ENCODE peak calls at places on chromosomes 5 and 9, in six cellular contexts. One of them, this sample, is unnamed.

GRCh38 chr5:58378613-58379385 is 81.1 kb downstream of the PLK2 start:
- DNase-seq in PC-9: no peak
- DNase-seq in GM12864: no peak
- DNase-seq in spleen: no peak
- DNase-seq in left ventricle myocardium inferior: no peak
- DNase-seq in heart right ventricle: no peak
- DNase-seq in this sample: peak

GRCh38 chr9:134258332-134258731 is 67.9 kb upstream of the RXRA start:
- DNase-seq in PC-9: no peak
- DNase-seq in GM12864: no peak
- DNase-seq in spleen: no peak
- DNase-seq in left ventricle myocardium inferior: no peak
- DNase-seq in heart right ventricle: no peak
- DNase-seq in this sample: no peak

GRCh38 chr5:76662521-76662920 is 39.3 kb upstream of the F2RL2 start:
- DNase-seq in PC-9: no peak
- DNase-seq in GM12864: no peak
- DNase-seq in spleen: no peak
- DNase-seq in left ventricle myocardium inferior: no peak
- DNase-seq in heart right ventricle: no peak
- DNase-seq in this sample: no peak

GRCh38 chr9:132728071-132728470 is 57.8 kb downstream of the GTF3C4 start:
- DNase-seq in PC-9: no peak
- DNase-seq in GM12864: no peak
- DNase-seq in spleen: peak
- DNase-seq in left ventricle myocardium inferior: no peak
- DNase-seq in heart right ventricle: no peak
- DNase-seq in this sample: no peak

GRCh38 chr5:57784106-57784505 is 301.5 kb upstream of the ACTBL2 start:
- DNase-seq in PC-9: peak
- DNase-seq in GM12864: no peak
- DNase-seq in spleen: no peak
- DNase-seq in left ventricle myocardium inferior: no peak
- DNase-seq in heart right ventricle: no peak
- DNase-seq in this sample: no peak

GRCh38 chr5:14146725-14147124 is 3.6 kb downstream of the TRIO start:
- DNase-seq in PC-9: no peak
- DNase-seq in GM12864: no peak
- DNase-seq in spleen: no peak
- DNase-seq in left ventricle myocardium inferior: no peak
- DNase-seq in heart right ventricle: no peak
- DNase-seq in this sample: no peak

GRCh38 chr5:18553269-18553668 is 919.0 kb downstream of the TAF11L14 start:
- DNase-seq in PC-9: peak
- DNase-seq in GM12864: no peak
- DNase-seq in spleen: no peak
- DNase-seq in left ventricle myocardium inferior: no peak
- DNase-seq in heart right ventricle: no peak
- DNase-seq in this sample: no peak

GRCh38 chr5:178279723-178280438 is 47.3 kb upstream of the PHYKPL start:
- DNase-seq in PC-9: peak
- DNase-seq in GM12864: no peak
- DNase-seq in spleen: peak
- DNase-seq in left ventricle myocardium inferior: peak
- DNase-seq in heart right ventricle: peak
- DNase-seq in this sample: peak

GRCh38 chr5:97417977-97418376 is 234.9 kb upstream of the RIOK2 start:
- DNase-seq in PC-9: no peak
- DNase-seq in GM12864: no peak
- DNase-seq in spleen: no peak
- DNase-seq in left ventricle myocardium inferior: no peak
- DNase-seq in heart right ventricle: no peak
- DNase-seq in this sample: no peak

GRCh38 chr9:31137151-31137849 is 1247.1 kb upstream of the ACO1 start:
- DNase-seq in PC-9: peak
- DNase-seq in GM12864: no peak
- DNase-seq in spleen: no peak
- DNase-seq in left ventricle myocardium inferior: no peak
- DNase-seq in heart right ventricle: no peak
- DNase-seq in this sample: peak

GRCh38 chr9:116112236-116112635 is 41.4 kb upstream of the PAPPA start:
- DNase-seq in PC-9: no peak
- DNase-seq in GM12864: no peak
- DNase-seq in spleen: no peak
- DNase-seq in left ventricle myocardium inferior: no peak
- DNase-seq in heart right ventricle: no peak
- DNase-seq in this sample: peak

DNA sequence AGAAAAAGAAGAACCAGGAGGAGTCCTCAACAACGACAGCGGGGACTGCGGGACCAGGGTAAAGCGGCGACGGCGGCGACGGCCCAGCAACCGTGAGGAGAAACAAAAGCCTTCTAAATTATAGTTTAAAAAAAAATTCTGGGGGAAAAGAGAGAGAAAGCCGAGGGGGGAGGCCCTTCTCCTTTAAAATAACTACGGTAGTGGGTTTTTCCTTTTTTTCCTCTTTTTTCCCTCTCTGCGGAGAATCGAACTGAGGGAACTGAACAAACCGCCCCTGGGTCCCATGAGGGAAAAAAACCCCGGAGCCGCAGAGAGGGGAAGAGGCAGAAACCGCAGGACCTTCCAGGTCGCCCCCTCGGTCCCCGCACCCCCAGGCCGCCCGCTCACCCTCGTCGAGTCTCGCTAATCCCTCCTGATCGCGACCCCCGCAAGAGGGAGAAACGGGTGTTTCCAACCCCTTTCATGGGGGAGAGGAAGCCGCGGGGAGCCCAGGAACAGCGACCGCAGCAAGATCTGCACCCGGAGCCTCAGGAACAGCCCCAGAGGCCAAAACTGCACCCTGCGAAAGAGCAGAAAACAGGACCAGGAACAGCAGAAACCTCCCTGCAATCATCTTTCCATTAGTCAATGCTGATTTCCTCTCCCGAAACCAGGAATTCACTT is 455 bp downstream of the CPEB4 start:
- DNase-seq in PC-9: no peak
- DNase-seq in GM12864: no peak
- DNase-seq in spleen: peak
- DNase-seq in left ventricle myocardium inferior: no peak
- DNase-seq in heart right ventricle: peak
- DNase-seq in this sample: peak
- TF ChIP-seq CTCF in PC-9: no peak
- TF ChIP-seq CTCF in GM12864: no peak
- TF ChIP-seq CTCF in spleen: no peak
- TF ChIP-seq CTCF in left ventricle myocardium inferior: no peak
- TF ChIP-seq CTCF in heart right ventricle: no peak
- TF ChIP-seq CTCF in this sample: no peak

GRCh38 chr5:151240891-151241290 is 12.1 kb upstream of the GM2A start:
- DNase-seq in PC-9: no peak
- DNase-seq in GM12864: no peak
- DNase-seq in spleen: no peak
- DNase-seq in left ventricle myocardium inferior: no peak
- DNase-seq in heart right ventricle: no peak
- DNase-seq in this sample: no peak

GRCh38 chr5:151237685-151238084 is 13.8 kb upstream of the CCDC69 start:
- DNase-seq in PC-9: no peak
- DNase-seq in GM12864: no peak
- DNase-seq in spleen: no peak
- DNase-seq in left ventricle myocardium inferior: no peak
- DNase-seq in heart right ventricle: no peak
- DNase-seq in this sample: no peak

GRCh38 chr5:151239237-151239861 is 13.6 kb upstream of the GM2A start:
- DNase-seq in PC-9: peak
- DNase-seq in GM12864: no peak
- DNase-seq in spleen: peak
- DNase-seq in left ventricle myocardium inferior: peak
- DNase-seq in heart right ventricle: peak
- DNase-seq in this sample: peak

GRCh38 chr5:151236888-151237287 is 13.0 kb upstream of the CCDC69 start:
- DNase-seq in PC-9: no peak
- DNase-seq in GM12864: no peak
- DNase-seq in spleen: no peak
- DNase-seq in left ventricle myocardium inferior: no peak
- DNase-seq in heart right ventricle: no peak
- DNase-seq in this sample: no peak

DNA sequence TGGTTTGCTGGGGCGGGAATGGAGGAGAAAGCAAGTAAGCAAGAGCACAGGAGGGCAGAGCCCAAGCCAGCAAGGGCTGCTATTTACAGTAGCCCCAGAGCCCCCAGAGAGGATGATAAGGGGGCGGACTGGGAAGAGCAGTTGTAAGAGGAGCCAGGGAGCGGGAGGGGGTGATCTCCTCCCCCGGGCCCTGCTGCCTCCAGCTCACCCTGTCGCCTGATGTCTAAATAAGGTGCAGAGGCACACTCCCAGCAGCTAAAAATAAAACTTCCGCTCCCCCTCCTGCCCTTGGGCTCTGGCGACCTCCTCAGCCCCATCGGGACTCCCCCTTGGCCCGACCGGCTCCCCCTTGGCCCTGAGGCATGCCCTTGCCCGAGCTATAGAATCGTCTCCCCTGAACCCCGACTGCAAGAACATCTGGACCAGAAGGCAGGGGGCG is 14.4 kb upstream of the CCDC69 start:
- DNase-seq in PC-9: no peak
- DNase-seq in GM12864: peak
- DNase-seq in spleen: peak
- DNase-seq in left ventricle myocardium inferior: peak
- DNase-seq in heart right ventricle: peak
- DNase-seq in this sample: no peak
- H3K4me3 ChIP-seq in PC-9: no peak
- H3K4me3 ChIP-seq in GM12864: peak
- H3K4me3 ChIP-seq in spleen: peak
- H3K4me3 ChIP-seq in left ventricle myocardium inferior: peak
- H3K4me3 ChIP-seq in heart right ventricle: peak
- H3K4me3 ChIP-seq in this sample: no peak

DNA sequence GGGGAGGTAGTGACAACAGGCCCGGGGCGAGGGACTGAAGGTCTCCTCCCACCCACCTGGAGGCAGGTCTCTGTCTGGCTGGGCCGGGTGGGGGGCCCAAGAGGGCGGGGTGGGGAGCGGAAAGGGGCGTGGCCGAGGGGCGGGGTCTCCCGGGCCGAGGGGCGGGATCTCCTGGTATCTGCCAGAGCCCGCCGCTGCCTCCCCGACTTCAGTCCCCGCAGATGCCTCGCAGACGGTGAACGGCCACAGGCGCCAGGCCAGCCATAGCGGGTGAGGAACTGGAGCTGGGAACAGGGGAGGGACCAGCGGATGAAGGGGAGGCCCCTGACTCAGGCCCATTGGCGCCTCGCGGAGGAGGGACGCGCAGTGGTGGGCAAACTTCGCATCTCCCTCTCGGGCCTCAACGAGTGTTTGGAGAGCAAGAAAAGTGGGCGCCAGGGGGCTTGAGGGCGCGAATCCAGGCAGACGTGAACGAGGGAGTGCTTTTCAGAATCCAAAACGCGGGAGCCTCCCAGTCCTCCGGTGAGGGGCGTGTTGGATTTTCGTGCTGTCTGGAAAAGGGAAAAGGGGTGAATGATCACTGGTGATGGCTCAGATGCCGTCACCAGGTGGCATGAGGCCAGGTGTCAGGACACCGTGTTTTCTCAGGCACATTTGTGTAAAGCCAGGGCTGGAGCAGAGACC is at the start of gene ADGRD2:
- DNase-seq in PC-9: no peak
- DNase-seq in GM12864: no peak
- DNase-seq in spleen: peak
- DNase-seq in left ventricle myocardium inferior: no peak
- DNase-seq in heart right ventricle: no peak
- DNase-seq in this sample: peak
- TF ChIP-seq CTCF in PC-9: no peak
- TF ChIP-seq CTCF in GM12864: no peak
- TF ChIP-seq CTCF in spleen: no peak
- TF ChIP-seq CTCF in left ventricle myocardium inferior: no peak
- TF ChIP-seq CTCF in heart right ventricle: no peak
- TF ChIP-seq CTCF in this sample: no peak

GRCh38 chr9:128992995-128993394 is 35.1 kb downstream of the SH3GLB2 start:
- DNase-seq in PC-9: no peak
- DNase-seq in GM12864: no peak
- DNase-seq in spleen: no peak
- DNase-seq in left ventricle myocardium inferior: no peak
- DNase-seq in heart right ventricle: no peak
- DNase-seq in this sample: peak

GRCh38 chr9:128983536-128983935 is 36.0 kb downstream of the NUP188 start:
- DNase-seq in PC-9: no peak
- DNase-seq in GM12864: no peak
- DNase-seq in spleen: no peak
- DNase-seq in left ventricle myocardium inferior: no peak
- DNase-seq in heart right ventricle: no peak
- DNase-seq in this sample: no peak

GRCh38 chr9:128986671-128987070 is 39.2 kb downstream of the NUP188 start:
- DNase-seq in PC-9: no peak
- DNase-seq in GM12864: no peak
- DNase-seq in spleen: no peak
- DNase-seq in left ventricle myocardium inferior: no peak
- DNase-seq in heart right ventricle: no peak
- DNase-seq in this sample: no peak

DNA sequence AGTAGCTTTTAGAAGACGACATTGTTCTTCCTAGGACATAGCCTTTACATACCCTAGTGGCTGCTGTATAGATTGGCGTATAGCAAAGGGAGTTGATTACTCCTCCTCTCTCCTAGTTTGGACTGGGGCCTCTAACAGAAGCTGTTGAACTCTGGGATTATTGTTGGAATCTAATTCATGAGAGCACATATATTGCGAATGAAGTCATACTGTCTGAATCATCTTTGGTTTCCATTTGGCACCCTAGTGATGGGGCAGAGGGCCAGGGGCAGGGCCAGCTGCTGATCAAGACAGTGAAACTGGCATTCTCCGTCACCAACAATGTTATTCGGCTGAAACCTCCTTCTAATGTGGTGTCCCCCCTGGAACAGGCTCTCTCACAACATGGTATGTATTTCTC is 40.3 kb downstream of the NUP188 start:
- DNase-seq in PC-9: no peak
- DNase-seq in GM12864: no peak
- DNase-seq in spleen: no peak
- DNase-seq in left ventricle myocardium inferior: no peak
- DNase-seq in heart right ventricle: no peak
- DNase-seq in this sample: peak
- H3K4me3 ChIP-seq in PC-9: no peak
- H3K4me3 ChIP-seq in GM12864: no peak
- H3K4me3 ChIP-seq in spleen: no peak
- H3K4me3 ChIP-seq in left ventricle myocardium inferior: no peak
- H3K4me3 ChIP-seq in heart right ventricle: no peak
- H3K4me3 ChIP-seq in this sample: no peak